ENCODE peak calls at places on chromosomes 3 and 15, in five cellular contexts. H, R, D, F and J are unnamed samples.

GRCh38 chr15:25061808-25062550 is 107.2 kb downstream of the SNRPN start:
- DNase-seq in F (no peak), H (peak), R (no peak), D (no peak), J (no peak)

GRCh38 chr3:64341355-64341754 is 116.1 kb upstream of the PRICKLE2 start:
- DNase-seq in R (peak), F (no peak), D (no peak), H (peak), J (no peak)

GRCh38 chr3:71681224-71681668 is 44.0 kb downstream of the EIF4E3 start:
- DNase-seq in H (peak), D (peak), R (peak), F (no peak), J (peak)

GRCh38 chr15:100107151-100107550 is 234.6 kb downstream of the ADAMTS17 start:
- DNase-seq in H (peak), F (no peak), D (no peak), R (no peak), J (no peak)

GRCh38 chr15:66609876-66610275 is 44.1 kb upstream of the LCTL start:
- DNase-seq in R (no peak), D (no peak), F (no peak), H (no peak), J (no peak)

GRCh38 chr3:69144631-69145244 is 22.3 kb upstream of the LMOD3 start:
- DNase-seq in H (no peak), D (no peak), F (no peak), R (no peak), J (peak)

GRCh38 chr3:127425505-127426443 is 137.9 kb upstream of the PRR20G start:
- DNase-seq in H (no peak), F (no peak), D (no peak), R (no peak), J (no peak)

GRCh38 chr3:37766220-37766605 is 95.5 kb upstream of the CTDSPL start:
- DNase-seq in F (no peak), H (no peak), D (no peak), R (no peak), J (no peak)

GRCh38 chr15:48855501-48856440 is 22.2 kb upstream of the EID1 start:
- DNase-seq in H (no peak), D (peak), F (no peak), R (no peak), J (no peak)

GRCh38 chr3:31004025-31004678 is 109.7 kb upstream of the GADL1 start:
- DNase-seq in F (no peak), H (no peak), R (no peak), D (peak), J (no peak)

GRCh38 chr15:86115138-86115801 is 35.6 kb downstream of the AGBL1 start:
- DNase-seq in H (no peak), R (no peak), D (peak), F (no peak), J (no peak)

GRCh38 chr3:24900202-24900601 is 405.6 kb upstream of the THRB start:
- DNase-seq in H (no peak), D (no peak), R (no peak), F (no peak), J (no peak)

GRCh38 chr3:169662215-169663070 is 1.1 kb downstream of the MECOM start:
- DNase-seq in H (peak), D (peak), F (peak), R (peak), J (peak)

GRCh38 chr3:70061111-70061510 is 61.6 kb downstream of the SAMMSON start:
- DNase-seq in F (no peak), R (no peak), D (no peak), H (no peak), J (no peak)

GRCh38 chr3:38548154-38548931 is 52.2 kb downstream of the EXOG start:
- DNase-seq in H (peak), D (no peak), F (no peak), R (peak), J (no peak)

GRCh38 chr3:127820871-127821853 is 1.2 kb downstream of the MGLL start:
- DNase-seq in D (no peak), R (peak), F (no peak), H (no peak), J (peak)

GRCh38 chr3:177811835-177812234 is 614.6 kb upstream of the TBL1XR1 start:
- DNase-seq in R (no peak), F (no peak), D (no peak), H (no peak), J (no peak)

GRCh38 chr3:28601291-28601690 is 252.7 kb upstream of the AZI2 start:
- DNase-seq in F (no peak), R (no peak), H (no peak), D (peak), J (no peak)

GRCh38 chr3:88000853-88001252 is 58.0 kb downstream of the CGGBP1 start:
- DNase-seq in H (no peak), D (no peak), R (no peak), F (peak), J (no peak)

GRCh38 chr3:66555214-66555844 is 54.5 kb upstream of the LRIG1 start:
- DNase-seq in R (no peak), F (no peak), D (no peak), H (no peak), J (no peak)

GRCh38 chr3:37590328-37591079 is 271.2 kb upstream of the CTDSPL start:
- DNase-seq in F (no peak), H (peak), D (no peak), R (peak), J (no peak)

GRCh38 chr15:66943456-66944095 is 121.8 kb upstream of the SMAD3 start:
- DNase-seq in H (no peak), F (peak), R (no peak), D (peak), J (peak)

GRCh38 chr3:141049681-141050080 is 1.5 kb upstream of the SPSB4 start:
- DNase-seq in R (no peak), F (no peak), H (no peak), D (no peak), J (no peak)

GRCh38 chr15:85840079-85840801 is 45.5 kb upstream of the KLHL25 start:
- DNase-seq in F (peak), H (peak), D (peak), R (peak), J (peak)

GRCh38 chr3:102400766-102401165 is 34.0 kb upstream of the ZPLD1 start:
- DNase-seq in D (peak), H (no peak), F (no peak), R (no peak), J (no peak)

GRCh38 chr3:73827658-73828313 is 203.0 kb upstream of the PDZRN3 start:
- DNase-seq in H (peak), F (no peak), R (no peak), D (no peak), J (no peak)

GRCh38 chr3:126663750-126664149 is 8.8 kb upstream of the TXNRD3 start:
- DNase-seq in R (no peak), F (no peak), D (no peak), H (no peak), J (no peak)

GRCh38 chr3:61956236-61956635 is 394.9 kb downstream of the PTPRG start:
- DNase-seq in D (peak), F (no peak), R (no peak), H (no peak), J (no peak)

GRCh38 chr15:90870354-90871096 is 2.1 kb downstream of the FURIN start:
- DNase-seq in D (peak), R (no peak), H (no peak), F (peak), J (peak)

GRCh38 chr3:72739521-72740466 is 108.5 kb downstream of the SHQ1 start:
- DNase-seq in R (no peak), D (no peak), H (no peak), F (no peak), J (no peak)

GRCh38 chr3:193396451-193397244 is 18.1 kb upstream of the ATP13A5 start:
- DNase-seq in F (no peak), H (no peak), D (peak), R (no peak), J (no peak)

GRCh38 chr15:96160269-96160668 is 170.2 kb upstream of the NR2F2 start:
- DNase-seq in F (no peak), H (peak), D (no peak), R (peak), J (no peak)

GRCh38 chr3:32842987-32843386 is 25.2 kb downstream of the TRIM71 start:
- DNase-seq in F (no peak), D (no peak), H (no peak), R (no peak), J (no peak)
- H3K4me3 ChIP-seq in F (no peak), D (no peak), H (no peak), R (no peak), J (no peak)

GRCh38 chr3:188236241-188236640 is 82.3 kb downstream of the LPP start:
- DNase-seq in H (no peak), R (no peak), F (peak), D (no peak), J (peak)
- TF ChIP-seq CTCF in H (no peak), R (no peak), F (no peak), D (no peak), J (no peak)

DNA sequence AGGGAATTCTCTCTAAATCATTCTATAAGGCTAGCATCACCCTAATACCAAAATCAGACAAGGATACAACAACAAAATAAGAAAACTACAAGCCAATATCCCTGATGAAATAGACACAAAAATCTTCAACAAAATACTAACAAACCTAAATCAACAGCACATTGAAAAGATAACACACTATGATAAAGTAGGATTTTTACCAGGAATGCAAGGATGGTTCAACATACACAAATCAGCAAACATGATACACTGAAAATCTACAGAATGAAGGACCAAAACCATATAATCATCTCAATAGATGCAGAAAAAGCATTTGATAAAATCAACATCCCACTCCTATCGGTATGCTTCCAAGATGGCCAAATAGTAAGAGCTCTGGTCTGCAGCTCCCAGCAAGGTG is 39.5 kb downstream of the ALDH1A2 start:
- DNase-seq in R (no peak), H (no peak), D (no peak), F (no peak), J (no peak)
- H3K4me3 ChIP-seq in R (no peak), H (no peak), D (no peak), F (no peak), J (no peak)

GRCh38 chr15:74137544-74137920 is 7.1 kb downstream of the ISLR2 start:
- DNase-seq in F (no peak), D (no peak), R (no peak), H (no peak), J (no peak)
- TF ChIP-seq CTCF in F (no peak), D (no peak), R (no peak), H (no peak), J (no peak)